ENCODE peak calls at places on chromosome 6, in ten cellular contexts. One of them, this sample, is unnamed.

GRCh38 chr6:12927746-12928145 is 211.2 kb downstream of the PHACTR1 start:
- DNase-seq in NCI-H774: no peak
- DNase-seq in iPS-NIHi11: no peak
- DNase-seq in ELR: no peak
- DNase-seq in Calu3: no peak
- DNase-seq in NCI-H1436: no peak
- DNase-seq in non-pigmented ciliary epithelial cell: no peak
- DNase-seq in NCI-H2081: peak
- DNase-seq in posterior cingulate gyrus: no peak
- DNase-seq in GM23248: no peak
- DNase-seq in this sample: no peak

GRCh38 chr6:159282351-159282750 is 113.2 kb downstream of the FNDC1 start:
- DNase-seq in GM23248: peak
- DNase-seq in NCI-H774: no peak
- DNase-seq in NCI-H2081: no peak
- DNase-seq in iPS-NIHi11: no peak
- DNase-seq in ELR: no peak
- DNase-seq in non-pigmented ciliary epithelial cell: no peak
- DNase-seq in posterior cingulate gyrus: no peak
- DNase-seq in NCI-H1436: no peak
- DNase-seq in Calu3: no peak
- DNase-seq in this sample: no peak

GRCh38 chr6:169097336-169098052 is 156.2 kb downstream of the THBS2 start:
- DNase-seq in iPS-NIHi11: no peak
- DNase-seq in NCI-H774: no peak
- DNase-seq in GM23248: peak
- DNase-seq in posterior cingulate gyrus: no peak
- DNase-seq in Calu3: no peak
- DNase-seq in ELR: peak
- DNase-seq in NCI-H2081: no peak
- DNase-seq in NCI-H1436: no peak
- DNase-seq in non-pigmented ciliary epithelial cell: peak
- DNase-seq in this sample: no peak

GRCh38 chr6:163771180-163771579 is 356.7 kb downstream of the QKI start:
- DNase-seq in GM23248: no peak
- DNase-seq in iPS-NIHi11: no peak
- DNase-seq in NCI-H1436: no peak
- DNase-seq in NCI-H2081: no peak
- DNase-seq in non-pigmented ciliary epithelial cell: no peak
- DNase-seq in ELR: peak
- DNase-seq in NCI-H774: no peak
- DNase-seq in posterior cingulate gyrus: no peak
- DNase-seq in Calu3: no peak
- DNase-seq in this sample: no peak

GRCh38 chr6:148329568-148330299 is 12.9 kb upstream of the SASH1 start:
- DNase-seq in posterior cingulate gyrus: no peak
- DNase-seq in Calu3: no peak
- DNase-seq in non-pigmented ciliary epithelial cell: peak
- DNase-seq in ELR: peak
- DNase-seq in NCI-H1436: no peak
- DNase-seq in NCI-H2081: no peak
- DNase-seq in GM23248: peak
- DNase-seq in iPS-NIHi11: no peak
- DNase-seq in NCI-H774: no peak
- DNase-seq in this sample: no peak

GRCh38 chr6:131534654-131534956 is 38.4 kb upstream of the ARG1 start:
- DNase-seq in posterior cingulate gyrus: no peak
- DNase-seq in Calu3: no peak
- DNase-seq in iPS-NIHi11: no peak
- DNase-seq in NCI-H1436: no peak
- DNase-seq in NCI-H774: no peak
- DNase-seq in ELR: no peak
- DNase-seq in GM23248: no peak
- DNase-seq in NCI-H2081: no peak
- DNase-seq in non-pigmented ciliary epithelial cell: no peak
- DNase-seq in this sample: no peak

GRCh38 chr6:65557224-65557623 is 149.8 kb downstream of the EYS start:
- DNase-seq in NCI-H1436: no peak
- DNase-seq in NCI-H774: peak
- DNase-seq in non-pigmented ciliary epithelial cell: no peak
- DNase-seq in ELR: no peak
- DNase-seq in GM23248: no peak
- DNase-seq in posterior cingulate gyrus: no peak
- DNase-seq in iPS-NIHi11: no peak
- DNase-seq in Calu3: no peak
- DNase-seq in NCI-H2081: peak
- DNase-seq in this sample: no peak

GRCh38 chr6:111423055-111423633 is 59.9 kb downstream of the REV3L start:
- DNase-seq in NCI-H774: no peak
- DNase-seq in Calu3: no peak
- DNase-seq in NCI-H1436: no peak
- DNase-seq in non-pigmented ciliary epithelial cell: no peak
- DNase-seq in posterior cingulate gyrus: no peak
- DNase-seq in ELR: peak
- DNase-seq in GM23248: peak
- DNase-seq in NCI-H2081: no peak
- DNase-seq in iPS-NIHi11: no peak
- DNase-seq in this sample: no peak

GRCh38 chr6:52125139-52125538 is 37.7 kb upstream of the PKHD1 start:
- DNase-seq in non-pigmented ciliary epithelial cell: no peak
- DNase-seq in NCI-H1436: no peak
- DNase-seq in NCI-H2081: no peak
- DNase-seq in ELR: no peak
- DNase-seq in posterior cingulate gyrus: no peak
- DNase-seq in Calu3: peak
- DNase-seq in GM23248: no peak
- DNase-seq in iPS-NIHi11: no peak
- DNase-seq in NCI-H774: no peak
- DNase-seq in this sample: no peak

GRCh38 chr6:52407467-52407866 is 12.7 kb upstream of the EFHC1 start:
- DNase-seq in posterior cingulate gyrus: no peak
- DNase-seq in NCI-H774: peak
- DNase-seq in iPS-NIHi11: peak
- DNase-seq in NCI-H2081: peak
- DNase-seq in ELR: peak
- DNase-seq in non-pigmented ciliary epithelial cell: no peak
- DNase-seq in NCI-H1436: peak
- DNase-seq in GM23248: peak
- DNase-seq in Calu3: peak
- DNase-seq in this sample: no peak

GRCh38 chr6:21808551-21809181 is 215.1 kb downstream of the SOX4 start:
- DNase-seq in NCI-H1436: no peak
- DNase-seq in NCI-H2081: no peak
- DNase-seq in NCI-H774: no peak
- DNase-seq in GM23248: peak
- DNase-seq in non-pigmented ciliary epithelial cell: no peak
- DNase-seq in ELR: no peak
- DNase-seq in posterior cingulate gyrus: no peak
- DNase-seq in iPS-NIHi11: no peak
- DNase-seq in Calu3: no peak
- DNase-seq in this sample: no peak

GRCh38 chr6:2237001-2237400 is 8.4 kb downstream of the GMDS start:
- DNase-seq in GM23248: peak
- DNase-seq in posterior cingulate gyrus: no peak
- DNase-seq in Calu3: no peak
- DNase-seq in non-pigmented ciliary epithelial cell: peak
- DNase-seq in iPS-NIHi11: no peak
- DNase-seq in NCI-H774: no peak
- DNase-seq in NCI-H1436: no peak
- DNase-seq in NCI-H2081: no peak
- DNase-seq in ELR: peak
- DNase-seq in this sample: no peak

GRCh38 chr6:156790711-156791110 is 13.5 kb downstream of the ARID1B start:
- DNase-seq in non-pigmented ciliary epithelial cell: no peak
- DNase-seq in NCI-H2081: no peak
- DNase-seq in iPS-NIHi11: no peak
- DNase-seq in Calu3: no peak
- DNase-seq in NCI-H774: no peak
- DNase-seq in posterior cingulate gyrus: no peak
- DNase-seq in NCI-H1436: no peak
- DNase-seq in GM23248: no peak
- DNase-seq in ELR: no peak
- DNase-seq in this sample: no peak

GRCh38 chr6:14661696-14662095 is 544.1 kb downstream of the CD83 start:
- DNase-seq in NCI-H774: no peak
- DNase-seq in Calu3: no peak
- DNase-seq in iPS-NIHi11: no peak
- DNase-seq in non-pigmented ciliary epithelial cell: no peak
- DNase-seq in NCI-H1436: no peak
- DNase-seq in ELR: no peak
- DNase-seq in posterior cingulate gyrus: no peak
- DNase-seq in GM23248: no peak
- DNase-seq in NCI-H2081: no peak
- DNase-seq in this sample: no peak

GRCh38 chr6:72784581-72784980 is 162.7 kb downstream of the KCNQ5 start:
- DNase-seq in GM23248: peak
- DNase-seq in non-pigmented ciliary epithelial cell: no peak
- DNase-seq in Calu3: no peak
- DNase-seq in ELR: peak
- DNase-seq in iPS-NIHi11: no peak
- DNase-seq in NCI-H774: no peak
- DNase-seq in posterior cingulate gyrus: no peak
- DNase-seq in NCI-H2081: no peak
- DNase-seq in NCI-H1436: no peak
- DNase-seq in this sample: peak

GRCh38 chr6:134468633-134469032 is 150.7 kb upstream of the SGK1 start:
- DNase-seq in NCI-H2081: peak
- DNase-seq in posterior cingulate gyrus: no peak
- DNase-seq in Calu3: no peak
- DNase-seq in GM23248: no peak
- DNase-seq in iPS-NIHi11: no peak
- DNase-seq in NCI-H774: no peak
- DNase-seq in non-pigmented ciliary epithelial cell: no peak
- DNase-seq in NCI-H1436: no peak
- DNase-seq in ELR: no peak
- DNase-seq in this sample: no peak

GRCh38 chr6:148443798-148444560 is 101.3 kb downstream of the SASH1 start:
- DNase-seq in GM23248: no peak
- DNase-seq in iPS-NIHi11: no peak
- DNase-seq in NCI-H2081: no peak
- DNase-seq in Calu3: no peak
- DNase-seq in NCI-H1436: no peak
- DNase-seq in ELR: no peak
- DNase-seq in non-pigmented ciliary epithelial cell: no peak
- DNase-seq in NCI-H774: no peak
- DNase-seq in posterior cingulate gyrus: no peak
- DNase-seq in this sample: no peak

GRCh38 chr6:140043762-140044378 is 669.4 kb upstream of the CITED2 start:
- DNase-seq in Calu3: no peak
- DNase-seq in NCI-H1436: no peak
- DNase-seq in posterior cingulate gyrus: no peak
- DNase-seq in GM23248: peak
- DNase-seq in NCI-H2081: no peak
- DNase-seq in iPS-NIHi11: no peak
- DNase-seq in NCI-H774: no peak
- DNase-seq in non-pigmented ciliary epithelial cell: no peak
- DNase-seq in ELR: peak
- DNase-seq in this sample: no peak

GRCh38 chr6:106039836-106040592 is 46.1 kb upstream of the PRDM1 start:
- DNase-seq in Calu3: no peak
- DNase-seq in iPS-NIHi11: no peak
- DNase-seq in posterior cingulate gyrus: no peak
- DNase-seq in ELR: no peak
- DNase-seq in NCI-H774: no peak
- DNase-seq in NCI-H1436: no peak
- DNase-seq in GM23248: no peak
- DNase-seq in non-pigmented ciliary epithelial cell: no peak
- DNase-seq in NCI-H2081: no peak
- DNase-seq in this sample: no peak

GRCh38 chr6:167324111-167324510 is 775 bp upstream of the TTLL2 start:
- DNase-seq in ELR: no peak
- DNase-seq in iPS-NIHi11: no peak
- DNase-seq in NCI-H1436: no peak
- DNase-seq in posterior cingulate gyrus: no peak
- DNase-seq in non-pigmented ciliary epithelial cell: no peak
- DNase-seq in NCI-H2081: no peak
- DNase-seq in NCI-H774: no peak
- DNase-seq in GM23248: no peak
- DNase-seq in Calu3: no peak
- DNase-seq in this sample: peak

GRCh38 chr6:24330137-24330732 is 27.6 kb downstream of the DCDC2 start:
- DNase-seq in GM23248: peak
- DNase-seq in ELR: no peak
- DNase-seq in posterior cingulate gyrus: no peak
- DNase-seq in NCI-H1436: peak
- DNase-seq in iPS-NIHi11: no peak
- DNase-seq in Calu3: peak
- DNase-seq in NCI-H2081: peak
- DNase-seq in non-pigmented ciliary epithelial cell: no peak
- DNase-seq in NCI-H774: peak
- DNase-seq in this sample: no peak

GRCh38 chr6:42378125-42378524 is 73.6 kb downstream of the TRERF1 start:
- DNase-seq in ELR: no peak
- DNase-seq in iPS-NIHi11: no peak
- DNase-seq in NCI-H2081: no peak
- DNase-seq in non-pigmented ciliary epithelial cell: no peak
- DNase-seq in NCI-H774: no peak
- DNase-seq in GM23248: no peak
- DNase-seq in NCI-H1436: no peak
- DNase-seq in posterior cingulate gyrus: no peak
- DNase-seq in Calu3: no peak
- DNase-seq in this sample: no peak

GRCh38 chr6:10999994-11000393 is 44.1 kb downstream of the ELOVL2 start:
- DNase-seq in Calu3: no peak
- DNase-seq in NCI-H1436: no peak
- DNase-seq in posterior cingulate gyrus: no peak
- DNase-seq in NCI-H2081: no peak
- DNase-seq in NCI-H774: no peak
- DNase-seq in non-pigmented ciliary epithelial cell: no peak
- DNase-seq in ELR: no peak
- DNase-seq in GM23248: peak
- DNase-seq in iPS-NIHi11: no peak
- DNase-seq in this sample: no peak

GRCh38 chr6:24690561-24690960 is 23.7 kb downstream of the ACOT13 start:
- DNase-seq in posterior cingulate gyrus: no peak
- DNase-seq in GM23248: no peak
- DNase-seq in iPS-NIHi11: no peak
- DNase-seq in ELR: no peak
- DNase-seq in non-pigmented ciliary epithelial cell: no peak
- DNase-seq in NCI-H2081: peak
- DNase-seq in Calu3: no peak
- DNase-seq in NCI-H774: no peak
- DNase-seq in NCI-H1436: no peak
- DNase-seq in this sample: no peak

GRCh38 chr6:150118642-150119041 is 24.2 kb upstream of the PPP1R14C start:
- DNase-seq in posterior cingulate gyrus: no peak
- DNase-seq in non-pigmented ciliary epithelial cell: no peak
- DNase-seq in ELR: no peak
- DNase-seq in NCI-H774: peak
- DNase-seq in GM23248: no peak
- DNase-seq in Calu3: no peak
- DNase-seq in NCI-H2081: peak
- DNase-seq in iPS-NIHi11: no peak
- DNase-seq in NCI-H1436: no peak
- DNase-seq in this sample: peak

GRCh38 chr6:144266091-144266649 is 19.0 kb upstream of the UTRN start:
- DNase-seq in NCI-H1436: no peak
- DNase-seq in GM23248: peak
- DNase-seq in NCI-H2081: no peak
- DNase-seq in iPS-NIHi11: peak
- DNase-seq in Calu3: peak
- DNase-seq in non-pigmented ciliary epithelial cell: no peak
- DNase-seq in ELR: peak
- DNase-seq in NCI-H774: no peak
- DNase-seq in posterior cingulate gyrus: peak
- DNase-seq in this sample: peak

GRCh38 chr6:107634147-107635057 is 144.5 kb downstream of the SOBP start:
- DNase-seq in NCI-H1436: no peak
- DNase-seq in ELR: no peak
- DNase-seq in iPS-NIHi11: peak
- DNase-seq in NCI-H774: no peak
- DNase-seq in GM23248: peak
- DNase-seq in Calu3: no peak
- DNase-seq in NCI-H2081: no peak
- DNase-seq in posterior cingulate gyrus: no peak
- DNase-seq in non-pigmented ciliary epithelial cell: no peak
- DNase-seq in this sample: no peak

GRCh38 chr6:12941422-12941821 is 224.9 kb downstream of the PHACTR1 start:
- DNase-seq in GM23248: peak
- DNase-seq in iPS-NIHi11: no peak
- DNase-seq in Calu3: no peak
- DNase-seq in NCI-H1436: no peak
- DNase-seq in NCI-H774: no peak
- DNase-seq in non-pigmented ciliary epithelial cell: no peak
- DNase-seq in NCI-H2081: no peak
- DNase-seq in ELR: peak
- DNase-seq in posterior cingulate gyrus: peak
- DNase-seq in this sample: no peak